ENCODE peak calls at places on chromosome 15, in eight cellular contexts. One of them, this sample, is unnamed.

GRCh38 chr15:95470997-95471692 is 859.4 kb upstream of the NR2F2 start:
- DNase-seq in cardiac fibroblast: peak
- DNase-seq in non-pigmented ciliary epithelial cell: no peak
- DNase-seq in glomerular endothelial cell: no peak
- DNase-seq in posterior vena cava: peak
- DNase-seq in foreskin fibroblast: no peak
- DNase-seq in hippocampal formation: no peak
- DNase-seq in T follicular helper cell: no peak
- DNase-seq in this sample: no peak

GRCh38 chr15:57549935-57550334 is 41.8 kb upstream of the MYZAP start:
- DNase-seq in cardiac fibroblast: no peak
- DNase-seq in non-pigmented ciliary epithelial cell: no peak
- DNase-seq in glomerular endothelial cell: no peak
- DNase-seq in posterior vena cava: no peak
- DNase-seq in foreskin fibroblast: no peak
- DNase-seq in hippocampal formation: no peak
- DNase-seq in T follicular helper cell: no peak
- DNase-seq in this sample: no peak

GRCh38 chr15:70415330-70415884 is 317.7 kb upstream of the TLE3 start:
- DNase-seq in cardiac fibroblast: no peak
- DNase-seq in non-pigmented ciliary epithelial cell: no peak
- DNase-seq in glomerular endothelial cell: no peak
- DNase-seq in posterior vena cava: no peak
- DNase-seq in foreskin fibroblast: no peak
- DNase-seq in hippocampal formation: no peak
- DNase-seq in T follicular helper cell: no peak
- DNase-seq in this sample: no peak

GRCh38 chr15:61116830-61117229 is 112.3 kb downstream of the RORA start:
- DNase-seq in cardiac fibroblast: no peak
- DNase-seq in non-pigmented ciliary epithelial cell: no peak
- DNase-seq in glomerular endothelial cell: no peak
- DNase-seq in posterior vena cava: no peak
- DNase-seq in foreskin fibroblast: no peak
- DNase-seq in hippocampal formation: no peak
- DNase-seq in T follicular helper cell: no peak
- DNase-seq in this sample: no peak

GRCh38 chr15:78695046-78695671 is 54.1 kb upstream of the CHRNB4 start:
- DNase-seq in cardiac fibroblast: no peak
- DNase-seq in non-pigmented ciliary epithelial cell: no peak
- DNase-seq in glomerular endothelial cell: no peak
- DNase-seq in posterior vena cava: no peak
- DNase-seq in foreskin fibroblast: no peak
- DNase-seq in hippocampal formation: no peak
- DNase-seq in T follicular helper cell: no peak
- DNase-seq in this sample: no peak

GRCh38 chr15:93025625-93025982 is 63.4 kb downstream of the RGMA start:
- DNase-seq in cardiac fibroblast: no peak
- DNase-seq in non-pigmented ciliary epithelial cell: no peak
- DNase-seq in glomerular endothelial cell: no peak
- DNase-seq in posterior vena cava: no peak
- DNase-seq in foreskin fibroblast: no peak
- DNase-seq in hippocampal formation: no peak
- DNase-seq in T follicular helper cell: no peak
- DNase-seq in this sample: no peak

GRCh38 chr15:42805266-42805665 is 68.3 kb upstream of the CDAN1 start:
- DNase-seq in cardiac fibroblast: no peak
- DNase-seq in non-pigmented ciliary epithelial cell: no peak
- DNase-seq in glomerular endothelial cell: no peak
- DNase-seq in posterior vena cava: no peak
- DNase-seq in foreskin fibroblast: no peak
- DNase-seq in hippocampal formation: no peak
- DNase-seq in T follicular helper cell: no peak
- DNase-seq in this sample: no peak

GRCh38 chr15:90201150-90201943 is at the start of gene SEMA4B:
- DNase-seq in cardiac fibroblast: peak
- DNase-seq in non-pigmented ciliary epithelial cell: no peak
- DNase-seq in glomerular endothelial cell: no peak
- DNase-seq in posterior vena cava: peak
- DNase-seq in foreskin fibroblast: peak
- DNase-seq in hippocampal formation: peak
- DNase-seq in T follicular helper cell: peak
- DNase-seq in this sample: no peak

GRCh38 chr15:66409565-66410108 is 22.9 kb downstream of the MAP2K1 start:
- DNase-seq in cardiac fibroblast: no peak
- DNase-seq in non-pigmented ciliary epithelial cell: no peak
- DNase-seq in glomerular endothelial cell: no peak
- DNase-seq in posterior vena cava: no peak
- DNase-seq in foreskin fibroblast: no peak
- DNase-seq in hippocampal formation: no peak
- DNase-seq in T follicular helper cell: no peak
- DNase-seq in this sample: no peak

GRCh38 chr15:38454687-38455071 is 752 bp downstream of the FAM98B start:
- DNase-seq in cardiac fibroblast: no peak
- DNase-seq in non-pigmented ciliary epithelial cell: no peak
- DNase-seq in glomerular endothelial cell: no peak
- DNase-seq in posterior vena cava: no peak
- DNase-seq in foreskin fibroblast: no peak
- DNase-seq in hippocampal formation: no peak
- DNase-seq in T follicular helper cell: no peak
- DNase-seq in this sample: no peak

GRCh38 chr15:25697586-25697985 is 165.5 kb downstream of the ATP10A start:
- DNase-seq in cardiac fibroblast: no peak
- DNase-seq in non-pigmented ciliary epithelial cell: no peak
- DNase-seq in glomerular endothelial cell: no peak
- DNase-seq in posterior vena cava: no peak
- DNase-seq in foreskin fibroblast: no peak
- DNase-seq in hippocampal formation: no peak
- DNase-seq in T follicular helper cell: no peak
- DNase-seq in this sample: no peak

GRCh38 chr15:88208305-88208704 is 48.2 kb downstream of the NTRK3 start:
- DNase-seq in cardiac fibroblast: no peak
- DNase-seq in non-pigmented ciliary epithelial cell: no peak
- DNase-seq in glomerular endothelial cell: no peak
- DNase-seq in posterior vena cava: no peak
- DNase-seq in foreskin fibroblast: no peak
- DNase-seq in hippocampal formation: no peak
- DNase-seq in T follicular helper cell: no peak
- DNase-seq in this sample: no peak

GRCh38 chr15:40516322-40516721 is 45.5 kb downstream of the CHST14 start:
- DNase-seq in cardiac fibroblast: no peak
- DNase-seq in non-pigmented ciliary epithelial cell: no peak
- DNase-seq in glomerular endothelial cell: no peak
- DNase-seq in posterior vena cava: no peak
- DNase-seq in foreskin fibroblast: no peak
- DNase-seq in hippocampal formation: no peak
- DNase-seq in T follicular helper cell: no peak
- DNase-seq in this sample: no peak

GRCh38 chr15:35111861-35112260 is 26.8 kb upstream of the NANOGP8 start:
- DNase-seq in cardiac fibroblast: no peak
- DNase-seq in non-pigmented ciliary epithelial cell: no peak
- DNase-seq in glomerular endothelial cell: no peak
- DNase-seq in posterior vena cava: no peak
- DNase-seq in foreskin fibroblast: no peak
- DNase-seq in hippocampal formation: no peak
- DNase-seq in T follicular helper cell: no peak
- DNase-seq in this sample: no peak

GRCh38 chr15:101251830-101252820 is at the start of gene CHSY1:
- DNase-seq in cardiac fibroblast: peak
- DNase-seq in non-pigmented ciliary epithelial cell: peak
- DNase-seq in glomerular endothelial cell: no peak
- DNase-seq in posterior vena cava: peak
- DNase-seq in foreskin fibroblast: peak
- DNase-seq in hippocampal formation: peak
- DNase-seq in T follicular helper cell: peak
- DNase-seq in this sample: peak

This sample was measured in AG09309.